ENCODE peak calls at places on chromosomes 7 and 10, in ten cellular contexts. S is SW480; I is iPS-NIHi11; N is GM12891; Z is LHCN-M2; R is activated T-cell treated with anti-CD3 and anti-CD28 coated beads, Interleukin-2, amount 50 U/mL, for 72 hours; A is HepG2; L is OCI-LY7; Y is H9; X is NCI-H1105. Q is an unnamed sample.

GRCh38 chr7:35379481-35379880 is 125.6 kb upstream of the TBX20 start:
- DNase-seq in S (no peak), I (no peak), N (no peak), Z (no peak), R (no peak), A (no peak), L (no peak), Y (no peak), X (no peak), Q (no peak)

GRCh38 chr7:26550492-26550891 is 258.8 kb downstream of the SNX10 start:
- DNase-seq in S (peak; percentile 74), I (no peak), N (no peak), Z (no peak), R (no peak), A (no peak), L (no peak), Y (no peak), X (no peak), Q (no peak)

GRCh38 chr10:122648599-122649428 is 50.8 kb downstream of the C10orf120 start:
- DNase-seq in S (peak; percentile 44), I (peak; percentile 78), N (peak; percentile 35), Z (peak; percentile 64), R (peak; percentile 26), A (peak; percentile 49), L (peak; percentile 33), Y (peak; percentile 83), X (peak; percentile 25), Q (peak; percentile 92)

GRCh38 chr10:126042354-126042753 is 146.0 kb downstream of the FANK1 start:
- DNase-seq in S (no peak), I (no peak), N (no peak), Z (no peak), R (no peak), A (no peak), L (no peak), Y (no peak), X (no peak), Q (no peak)

GRCh38 chr10:95864906-95865813 is 42.6 kb upstream of the CC2D2B start:
- DNase-seq in S (peak; percentile 55), I (peak; percentile 79), N (peak; percentile 24), Z (peak; percentile 72), R (peak; percentile 53), A (peak; percentile 76), L (peak; percentile 87), Y (peak; percentile 58), X (no peak), Q (peak; percentile 67)

GRCh38 chr7:44288811-44289340 is 36.5 kb downstream of the CAMK2B start:
- DNase-seq in S (no peak), I (no peak), N (no peak), Z (no peak), R (no peak), A (no peak), L (no peak), Y (peak; percentile 28), X (no peak), Q (no peak)

GRCh38 chr7:151228024-151228866 is 1.2 kb upstream of the ABCF2 start:
- DNase-seq in S (no peak), I (no peak), N (no peak), Z (no peak), R (no peak), A (no peak), L (no peak), Y (no peak), X (no peak), Q (no peak)

GRCh38 chr10:5665380-5666323 is 743 bp downstream of the ASB13 start:
- DNase-seq in S (peak; percentile 39), I (no peak), N (no peak), Z (peak; percentile 5), R (peak; percentile 33), A (peak; percentile 28), L (peak; percentile 42), Y (no peak), X (no peak), Q (peak; percentile 28)

GRCh38 chr10:103816431-103816830 is 38.9 kb downstream of the SH3PXD2A start:
- DNase-seq in S (no peak), I (no peak), N (no peak), Z (no peak), R (no peak), A (no peak), L (no peak), Y (no peak), X (no peak), Q (peak; percentile 20)

GRCh38 chr10:97180367-97180763 is 5.4 kb downstream of the SLIT1 start:
- DNase-seq in S (no peak), I (no peak), N (no peak), Z (no peak), R (no peak), A (no peak), L (no peak), Y (no peak), X (no peak), Q (no peak)

GRCh38 chr7:157471259-157472125 is 134.7 kb downstream of the DNAJB6 start:
- DNase-seq in S (no peak), I (no peak), N (no peak), Z (no peak), R (peak; percentile 25), A (no peak), L (no peak), Y (peak; percentile 19), X (no peak), Q (no peak)

GRCh38 chr10:96708456-96708855 is 11.9 kb downstream of the PIK3AP1 start:
- DNase-seq in S (no peak), I (no peak), N (no peak), Z (no peak), R (no peak), A (no peak), L (peak; percentile 44), Y (no peak), X (no peak), Q (no peak)

Q was measured in myocyte.